ENCODE peak calls at places on chromosomes 7 and 10, in eight cellular contexts. U, Q, N, F, E, B, Z and Y are unnamed samples.

GRCh38 chr10:118754132-118754555 is 626 bp downstream of the CACUL1 start:
- DNase-seq in U (peak), Q (peak), N (peak), F (peak), E (peak), B (peak), Z (peak), Y (no peak)

GRCh38 chr7:37921340-37921805 is 933 bp downstream of the EPDR1 start:
- DNase-seq in U (peak), Q (no peak), N (no peak), F (no peak), E (peak), B (peak), Z (peak), Y (peak)

GRCh38 chr10:122236690-122237306 is 34.3 kb upstream of the BTBD16 start:
- DNase-seq in U (no peak), Q (no peak), N (no peak), F (no peak), E (no peak), B (no peak), Z (no peak), Y (no peak)

GRCh38 chr7:17593854-17594419 is 295.5 kb downstream of the AHR start:
- DNase-seq in U (no peak), Q (no peak), N (no peak), F (no peak), E (no peak), B (no peak), Z (no peak), Y (no peak)

GRCh38 chr10:131946321-131946751 is 35.4 kb downstream of the BNIP3 start:
- DNase-seq in U (peak), Q (no peak), N (no peak), F (no peak), E (no peak), B (no peak), Z (no peak), Y (no peak)

GRCh38 chr7:2594599-2594998 is 35.8 kb downstream of the IQCE start:
- DNase-seq in U (no peak), Q (no peak), N (no peak), F (no peak), E (no peak), B (no peak), Z (no peak), Y (no peak)

GRCh38 chr10:8048281-8049008 is 6.0 kb upstream of the GATA3 start:
- DNase-seq in U (no peak), Q (no peak), N (peak), F (peak), E (no peak), B (no peak), Z (no peak), Y (no peak)

GRCh38 chr10:77350711-77351119 is 286.9 kb downstream of the KCNMA1 start:
- DNase-seq in U (no peak), Q (peak), N (peak), F (no peak), E (peak), B (no peak), Z (no peak), Y (no peak)